ENCODE peak calls at places on chromosome 7, in six cellular contexts. Q, L, W, E, I and G are unnamed samples.

GRCh38 chr7:91787923-91788322 is 92.6 kb downstream of the MTERF1 start:
- DNase-seq in E (no peak), I (no peak), L (no peak), W (no peak), Q (no peak), G (no peak)

GRCh38 chr7:22884911-22885823 is 62.5 kb upstream of the TOMM7 start:
- DNase-seq in W (peak), E (no peak), I (no peak), L (no peak), Q (no peak), G (peak)

GRCh38 chr7:108026647-108027046 is 23.7 kb upstream of the LAMB1 start:
- DNase-seq in W (no peak), I (no peak), Q (no peak), L (no peak), E (no peak), G (no peak)

GRCh38 chr7:28135760-28136159 is 44.8 kb downstream of the JAZF1 start:
- DNase-seq in L (no peak), Q (no peak), I (no peak), E (no peak), W (no peak), G (no peak)

GRCh38 chr7:33921216-33921938 is 16.0 kb downstream of the BMPER start:
- DNase-seq in L (no peak), Q (no peak), I (no peak), W (no peak), E (no peak), G (no peak)

GRCh38 chr7:39721919-39722597 is 98.7 kb downstream of the RALA start:
- DNase-seq in I (no peak), L (no peak), Q (no peak), W (no peak), E (no peak), G (no peak)

GRCh38 chr7:82705831-82706230 is 262.3 kb upstream of the CACNA2D1 start:
- DNase-seq in L (no peak), E (no peak), I (no peak), W (no peak), Q (no peak), G (no peak)

GRCh38 chr7:98162758-98163157 is 48.5 kb upstream of the BHLHA15 start:
- DNase-seq in E (no peak), Q (peak), L (no peak), I (no peak), W (no peak), G (no peak)

GRCh38 chr7:5500056-5500776 is 76.6 kb upstream of the TNRC18 start:
- DNase-seq in L (no peak), Q (peak), W (no peak), E (no peak), I (no peak), G (no peak)

GRCh38 chr7:138768251-138768650 is 29.5 kb upstream of the TMEM213 start:
- DNase-seq in E (no peak), I (no peak), W (no peak), L (no peak), Q (no peak), G (no peak)

GRCh38 chr7:771241-772004 is 44.3 kb upstream of the PRKAR1B start:
- DNase-seq in Q (no peak), W (no peak), E (no peak), L (peak), I (no peak), G (no peak)

GRCh38 chr7:139360948-139361307 is 1.2 kb downstream of the LUC7L2 start:
- DNase-seq in L (no peak), E (no peak), I (no peak), W (no peak), Q (no peak), G (no peak)

GRCh38 chr7:153541903-153542302 is 510.3 kb upstream of the DPP6 start:
- DNase-seq in E (no peak), Q (no peak), W (no peak), L (no peak), I (no peak), G (no peak)

GRCh38 chr7:102275123-102275703 is 11.5 kb upstream of the SH2B2 start:
- DNase-seq in L (no peak), W (no peak), Q (no peak), I (peak), E (no peak), G (no peak)

GRCh38 chr7:949021-949934 is 5.2 kb downstream of the ADAP1 start:
- DNase-seq in W (no peak), Q (no peak), L (no peak), I (peak), E (no peak), G (no peak)

GRCh38 chr7:128032605-128033235 is 1.5 kb upstream of the LRRC4 start:
- DNase-seq in I (no peak), L (no peak), Q (no peak), E (no peak), W (peak), G (peak)

GRCh38 chr7:31073486-31074383 is 21.6 kb downstream of the ADCYAP1R1 start:
- DNase-seq in L (peak), E (peak), Q (no peak), I (peak), W (peak), G (no peak)

GRCh38 chr7:138616085-138616484 is 85.1 kb downstream of the SVOPL start:
- DNase-seq in W (no peak), L (no peak), I (no peak), E (no peak), Q (no peak), G (no peak)

GRCh38 chr7:75072978-75073282 is 672 bp downstream of the RCC1L start:
- DNase-seq in L (no peak), W (no peak), I (no peak), E (no peak), Q (no peak), G (no peak)

GRCh38 chr7:19016140-19016539 is 101.3 kb downstream of the TWIST1 start:
- DNase-seq in E (peak), Q (peak), I (no peak), W (no peak), L (peak), G (no peak)

GRCh38 chr7:876077-876971 is at the start of gene GET4:
- DNase-seq in Q (peak), L (peak), E (peak), W (peak), I (peak), G (peak)

GRCh38 chr7:12713625-12714435 is 26.4 kb downstream of the ARL4A start:
- DNase-seq in I (no peak), Q (no peak), L (no peak), E (no peak), W (no peak), G (no peak)

GRCh38 chr7:134741901-134742635 is 37.4 kb upstream of the CALD1 start:
- DNase-seq in W (no peak), I (no peak), Q (peak), E (peak), L (peak), G (no peak)

GRCh38 chr7:28808786-28809533 is 149.2 kb downstream of the TRIL start:
- DNase-seq in Q (peak), L (no peak), I (no peak), W (no peak), E (peak), G (no peak)

GRCh38 chr7:3558410-3558809 is 257.4 kb downstream of the SDK1 start:
- DNase-seq in I (no peak), E (no peak), W (no peak), Q (no peak), L (no peak), G (no peak)

GRCh38 chr7:108001759-108002725 is 919 bp downstream of the LAMB1 start:
- DNase-seq in W (no peak), I (peak), Q (peak), L (no peak), E (peak), G (peak)

GRCh38 chr7:105353752-105354328 is 34.9 kb downstream of the SRPK2 start:
- DNase-seq in Q (no peak), L (peak), W (no peak), E (no peak), I (no peak), G (no peak)

GRCh38 chr7:139776486-139777303 is 1.1 kb downstream of the HIPK2 start:
- DNase-seq in Q (peak), W (peak), L (peak), E (peak), I (peak), G (peak)

GRCh38 chr7:137985897-137986251 is 16.0 kb downstream of the CREB3L2 start:
- DNase-seq in I (no peak), Q (no peak), L (no peak), W (no peak), E (no peak), G (peak)

GRCh38 chr7:673681-674453 is 52.6 kb upstream of the DNAAF5 start:
- DNase-seq in L (no peak), I (no peak), W (no peak), Q (no peak), E (no peak), G (no peak)

GRCh38 chr7:36473454-36474282 is 84.0 kb downstream of the ANLN start:
- DNase-seq in W (peak), I (peak), L (no peak), Q (peak), E (no peak), G (no peak)
- TF ChIP-seq CTCF in W (no peak), I (peak), L (peak), Q (peak), E (peak), G (peak)

GRCh38 chr7:42159150-42159549 is 77.9 kb downstream of the GLI3 start:
- DNase-seq in W (no peak), Q (no peak), L (no peak), E (no peak), I (no peak), G (no peak)

GRCh38 chr7:42154168-42154567 is 82.8 kb downstream of the GLI3 start:
- DNase-seq in W (no peak), Q (no peak), E (no peak), L (no peak), I (no peak), G (no peak)

GRCh38 chr7:42156957-42157721 is 79.9 kb downstream of the GLI3 start:
- DNase-seq in E (no peak), W (no peak), L (no peak), I (no peak), Q (no peak), G (no peak)

GRCh38 chr7:42155836-42156540 is 81.0 kb downstream of the GLI3 start:
- DNase-seq in I (no peak), W (no peak), L (no peak), Q (peak), E (peak), G (no peak)

DNA sequence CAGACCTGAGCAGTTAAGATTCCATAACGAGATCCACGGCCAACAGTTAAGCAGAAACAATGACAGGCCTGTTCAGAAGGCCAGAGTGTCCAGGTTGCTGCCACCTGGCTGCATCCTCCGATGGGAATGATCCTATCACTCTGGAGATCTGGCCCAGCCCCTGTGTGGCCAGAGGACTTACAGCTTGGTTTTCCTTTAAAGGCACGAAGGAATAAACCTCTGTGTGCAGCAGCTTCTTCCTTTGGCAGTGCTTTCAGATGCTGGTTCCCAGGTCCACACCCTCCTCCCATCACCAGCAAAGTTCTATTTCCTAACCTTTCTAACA is 80.5 kb downstream of the GLI3 start:
- DNase-seq in I (no peak), E (no peak), Q (no peak), W (no peak), L (no peak), G (no peak)
- TF ChIP-seq CTCF in I (no peak), E (no peak), Q (no peak), W (no peak), L (peak), G (no peak)

GRCh38 chr7:132904209-132904608 is 177.7 kb downstream of the CHCHD3 start:
- DNase-seq in E (no peak), L (no peak), I (no peak), Q (peak), W (no peak), G (no peak)

GRCh38 chr7:132895231-132895630 is 186.7 kb downstream of the CHCHD3 start:
- DNase-seq in E (no peak), W (no peak), Q (no peak), I (no peak), L (no peak), G (no peak)

GRCh38 chr7:132901241-132901640 is 180.6 kb downstream of the CHCHD3 start:
- DNase-seq in Q (no peak), I (no peak), W (no peak), L (no peak), E (no peak), G (no peak)

GRCh38 chr7:132897093-132897492 is 184.8 kb downstream of the CHCHD3 start:
- DNase-seq in I (no peak), W (no peak), E (no peak), Q (no peak), L (no peak), G (no peak)

DNA sequence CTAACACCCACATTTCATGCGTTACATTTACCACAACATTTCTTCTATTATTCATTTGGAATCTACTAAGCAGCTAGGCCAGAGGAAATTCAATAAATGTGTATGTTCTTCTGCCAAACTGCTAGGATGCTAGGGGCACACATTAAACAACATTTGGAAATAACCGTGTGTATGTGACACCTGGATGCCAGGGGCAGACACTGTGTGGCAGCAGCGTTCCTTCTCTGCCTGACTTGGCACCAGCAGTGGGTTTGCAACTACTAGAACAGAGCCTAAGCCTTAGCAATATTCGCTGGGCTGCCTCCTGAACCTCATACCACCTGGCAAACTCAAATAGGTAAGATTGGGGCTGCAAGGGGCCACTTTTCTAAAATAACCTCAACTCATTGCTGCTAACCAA is 182.1 kb downstream of the CHCHD3 start:
- DNase-seq in I (no peak), E (no peak), W (no peak), L (no peak), Q (no peak), G (no peak)
- TF ChIP-seq CTCF in I (no peak), E (no peak), W (no peak), L (peak), Q (no peak), G (no peak)

GRCh38 chr7:13749666-13750065 is 239.8 kb downstream of the ETV1 start:
- DNase-seq in W (no peak), Q (no peak), I (no peak), L (no peak), E (no peak), G (no peak)
- TF ChIP-seq CTCF in W (no peak), Q (no peak), I (no peak), L (no peak), E (no peak), G (no peak)